ENCODE peak calls at places on chromosome 19, in ten cellular contexts. One of them, this sample, is unnamed.

GRCh38 chr19:4130635-4131438 is 6.9 kb upstream of the MAP2K2 start:
- DNase-seq in anterior cingulate cortex: no peak
- DNase-seq in heart right ventricle: no peak
- DNase-seq in cardiac muscle cell: peak
- DNase-seq in A549: peak
- DNase-seq in stimulated activated CD4-positive, alpha-beta T cell treated with anti-CD3 and anti-CD28 coated beads, TNF-alpha, amount 100 ng/mL, for 1 hour: no peak
- DNase-seq in kidney tubule cell: peak
- DNase-seq in NCI-H1694: no peak
- DNase-seq in substantia nigra: no peak
- DNase-seq in fibroblast of lung: peak
- DNase-seq in this sample: no peak

GRCh38 chr19:5809469-5809868 is 4.6 kb downstream of the NRTN start:
- DNase-seq in anterior cingulate cortex: no peak
- DNase-seq in heart right ventricle: no peak
- DNase-seq in cardiac muscle cell: no peak
- DNase-seq in A549: no peak
- DNase-seq in stimulated activated CD4-positive, alpha-beta T cell treated with anti-CD3 and anti-CD28 coated beads, TNF-alpha, amount 100 ng/mL, for 1 hour: no peak
- DNase-seq in kidney tubule cell: no peak
- DNase-seq in NCI-H1694: no peak
- DNase-seq in substantia nigra: no peak
- DNase-seq in fibroblast of lung: no peak
- DNase-seq in this sample: no peak

GRCh38 chr19:5717215-5717614 is 2.7 kb downstream of the LONP1 start:
- DNase-seq in anterior cingulate cortex: no peak
- DNase-seq in heart right ventricle: no peak
- DNase-seq in cardiac muscle cell: no peak
- DNase-seq in A549: no peak
- DNase-seq in stimulated activated CD4-positive, alpha-beta T cell treated with anti-CD3 and anti-CD28 coated beads, TNF-alpha, amount 100 ng/mL, for 1 hour: no peak
- DNase-seq in kidney tubule cell: no peak
- DNase-seq in NCI-H1694: no peak
- DNase-seq in substantia nigra: no peak
- DNase-seq in fibroblast of lung: no peak
- DNase-seq in this sample: no peak

GRCh38 chr19:8648240-8648639 is 17.8 kb downstream of the NFILZ start:
- DNase-seq in anterior cingulate cortex: no peak
- DNase-seq in heart right ventricle: no peak
- DNase-seq in cardiac muscle cell: peak
- DNase-seq in A549: no peak
- DNase-seq in stimulated activated CD4-positive, alpha-beta T cell treated with anti-CD3 and anti-CD28 coated beads, TNF-alpha, amount 100 ng/mL, for 1 hour: no peak
- DNase-seq in kidney tubule cell: no peak
- DNase-seq in NCI-H1694: no peak
- DNase-seq in substantia nigra: no peak
- DNase-seq in fibroblast of lung: no peak
- DNase-seq in this sample: no peak

GRCh38 chr19:35710784-35711723 is 6.7 kb downstream of the ZBTB32 start:
- DNase-seq in anterior cingulate cortex: no peak
- DNase-seq in heart right ventricle: no peak
- DNase-seq in cardiac muscle cell: no peak
- DNase-seq in A549: no peak
- DNase-seq in stimulated activated CD4-positive, alpha-beta T cell treated with anti-CD3 and anti-CD28 coated beads, TNF-alpha, amount 100 ng/mL, for 1 hour: peak
- DNase-seq in kidney tubule cell: no peak
- DNase-seq in NCI-H1694: no peak
- DNase-seq in substantia nigra: no peak
- DNase-seq in fibroblast of lung: no peak
- DNase-seq in this sample: no peak

GRCh38 chr19:2618611-2619010 is 83.9 kb downstream of the GNG7 start:
- DNase-seq in anterior cingulate cortex: no peak
- DNase-seq in heart right ventricle: peak
- DNase-seq in cardiac muscle cell: peak
- DNase-seq in A549: no peak
- DNase-seq in stimulated activated CD4-positive, alpha-beta T cell treated with anti-CD3 and anti-CD28 coated beads, TNF-alpha, amount 100 ng/mL, for 1 hour: peak
- DNase-seq in kidney tubule cell: peak
- DNase-seq in NCI-H1694: no peak
- DNase-seq in substantia nigra: no peak
- DNase-seq in fibroblast of lung: peak
- DNase-seq in this sample: no peak

GRCh38 chr19:4329858-4330257 is 8.8 kb downstream of the STAP2 start:
- DNase-seq in anterior cingulate cortex: no peak
- DNase-seq in heart right ventricle: no peak
- DNase-seq in cardiac muscle cell: no peak
- DNase-seq in A549: no peak
- DNase-seq in stimulated activated CD4-positive, alpha-beta T cell treated with anti-CD3 and anti-CD28 coated beads, TNF-alpha, amount 100 ng/mL, for 1 hour: no peak
- DNase-seq in kidney tubule cell: no peak
- DNase-seq in NCI-H1694: no peak
- DNase-seq in substantia nigra: no peak
- DNase-seq in fibroblast of lung: no peak
- DNase-seq in this sample: no peak

GRCh38 chr19:7349961-7350711 is 1.4 kb downstream of the ARHGEF18 start:
- DNase-seq in anterior cingulate cortex: no peak
- DNase-seq in heart right ventricle: no peak
- DNase-seq in cardiac muscle cell: no peak
- DNase-seq in A549: no peak
- DNase-seq in stimulated activated CD4-positive, alpha-beta T cell treated with anti-CD3 and anti-CD28 coated beads, TNF-alpha, amount 100 ng/mL, for 1 hour: no peak
- DNase-seq in kidney tubule cell: no peak
- DNase-seq in NCI-H1694: no peak
- DNase-seq in substantia nigra: no peak
- DNase-seq in fibroblast of lung: no peak
- DNase-seq in this sample: no peak

GRCh38 chr19:29687897-29688728 is 22.9 kb downstream of the PLEKHF1 start:
- DNase-seq in anterior cingulate cortex: no peak
- DNase-seq in heart right ventricle: no peak
- DNase-seq in cardiac muscle cell: peak
- DNase-seq in A549: peak
- DNase-seq in stimulated activated CD4-positive, alpha-beta T cell treated with anti-CD3 and anti-CD28 coated beads, TNF-alpha, amount 100 ng/mL, for 1 hour: no peak
- DNase-seq in kidney tubule cell: no peak
- DNase-seq in NCI-H1694: no peak
- DNase-seq in substantia nigra: no peak
- DNase-seq in fibroblast of lung: peak
- DNase-seq in this sample: no peak

GRCh38 chr19:48627865-48628314 is 8.6 kb downstream of the SPHK2 start:
- DNase-seq in anterior cingulate cortex: no peak
- DNase-seq in heart right ventricle: no peak
- DNase-seq in cardiac muscle cell: no peak
- DNase-seq in A549: no peak
- DNase-seq in stimulated activated CD4-positive, alpha-beta T cell treated with anti-CD3 and anti-CD28 coated beads, TNF-alpha, amount 100 ng/mL, for 1 hour: no peak
- DNase-seq in kidney tubule cell: no peak
- DNase-seq in NCI-H1694: no peak
- DNase-seq in substantia nigra: no peak
- DNase-seq in fibroblast of lung: no peak
- DNase-seq in this sample: no peak

GRCh38 chr19:18908917-18909619 is 10.1 kb downstream of the COPE start:
- DNase-seq in anterior cingulate cortex: peak
- DNase-seq in heart right ventricle: no peak
- DNase-seq in cardiac muscle cell: no peak
- DNase-seq in A549: no peak
- DNase-seq in stimulated activated CD4-positive, alpha-beta T cell treated with anti-CD3 and anti-CD28 coated beads, TNF-alpha, amount 100 ng/mL, for 1 hour: no peak
- DNase-seq in kidney tubule cell: no peak
- DNase-seq in NCI-H1694: no peak
- DNase-seq in substantia nigra: peak
- DNase-seq in fibroblast of lung: no peak
- DNase-seq in this sample: no peak

GRCh38 chr19:18460900-18461299 is 23.0 kb upstream of the ISYNA1 start:
- DNase-seq in anterior cingulate cortex: no peak
- DNase-seq in heart right ventricle: no peak
- DNase-seq in cardiac muscle cell: no peak
- DNase-seq in A549: no peak
- DNase-seq in stimulated activated CD4-positive, alpha-beta T cell treated with anti-CD3 and anti-CD28 coated beads, TNF-alpha, amount 100 ng/mL, for 1 hour: no peak
- DNase-seq in kidney tubule cell: no peak
- DNase-seq in NCI-H1694: no peak
- DNase-seq in substantia nigra: no peak
- DNase-seq in fibroblast of lung: no peak
- DNase-seq in this sample: no peak

GRCh38 chr19:38920529-38921419 is 8.8 kb upstream of the CCER2 start:
- DNase-seq in anterior cingulate cortex: no peak
- DNase-seq in heart right ventricle: no peak
- DNase-seq in cardiac muscle cell: no peak
- DNase-seq in A549: no peak
- DNase-seq in stimulated activated CD4-positive, alpha-beta T cell treated with anti-CD3 and anti-CD28 coated beads, TNF-alpha, amount 100 ng/mL, for 1 hour: no peak
- DNase-seq in kidney tubule cell: no peak
- DNase-seq in NCI-H1694: no peak
- DNase-seq in substantia nigra: no peak
- DNase-seq in fibroblast of lung: no peak
- DNase-seq in this sample: no peak

GRCh38 chr19:16628984-16629691 is 1.1 kb upstream of the MED26 start:
- DNase-seq in anterior cingulate cortex: no peak
- DNase-seq in heart right ventricle: no peak
- DNase-seq in cardiac muscle cell: peak
- DNase-seq in A549: no peak
- DNase-seq in stimulated activated CD4-positive, alpha-beta T cell treated with anti-CD3 and anti-CD28 coated beads, TNF-alpha, amount 100 ng/mL, for 1 hour: no peak
- DNase-seq in kidney tubule cell: no peak
- DNase-seq in NCI-H1694: no peak
- DNase-seq in substantia nigra: no peak
- DNase-seq in fibroblast of lung: peak
- DNase-seq in this sample: no peak

GRCh38 chr19:15402411-15403150 is 16.2 kb downstream of the AKAP8L start:
- DNase-seq in anterior cingulate cortex: no peak
- DNase-seq in heart right ventricle: no peak
- DNase-seq in cardiac muscle cell: no peak
- DNase-seq in A549: no peak
- DNase-seq in stimulated activated CD4-positive, alpha-beta T cell treated with anti-CD3 and anti-CD28 coated beads, TNF-alpha, amount 100 ng/mL, for 1 hour: no peak
- DNase-seq in kidney tubule cell: no peak
- DNase-seq in NCI-H1694: no peak
- DNase-seq in substantia nigra: no peak
- DNase-seq in fibroblast of lung: no peak
- DNase-seq in this sample: no peak

GRCh38 chr19:52689804-52690394 is 44.9 kb downstream of the ZNF611 start:
- DNase-seq in anterior cingulate cortex: peak
- DNase-seq in heart right ventricle: peak
- DNase-seq in cardiac muscle cell: peak
- DNase-seq in A549: no peak
- DNase-seq in stimulated activated CD4-positive, alpha-beta T cell treated with anti-CD3 and anti-CD28 coated beads, TNF-alpha, amount 100 ng/mL, for 1 hour: peak
- DNase-seq in kidney tubule cell: peak
- DNase-seq in NCI-H1694: no peak
- DNase-seq in substantia nigra: peak
- DNase-seq in fibroblast of lung: no peak
- DNase-seq in this sample: peak

GRCh38 chr19:14048439-14049153 is 13.3 kb downstream of the PALM3 start:
- DNase-seq in anterior cingulate cortex: no peak
- DNase-seq in heart right ventricle: peak
- DNase-seq in cardiac muscle cell: peak
- DNase-seq in A549: peak
- DNase-seq in stimulated activated CD4-positive, alpha-beta T cell treated with anti-CD3 and anti-CD28 coated beads, TNF-alpha, amount 100 ng/mL, for 1 hour: peak
- DNase-seq in kidney tubule cell: peak
- DNase-seq in NCI-H1694: peak
- DNase-seq in substantia nigra: no peak
- DNase-seq in fibroblast of lung: peak
- DNase-seq in this sample: no peak

GRCh38 chr19:39192846-39193245 is 3.9 kb upstream of the NCCRP1 start:
- DNase-seq in anterior cingulate cortex: no peak
- DNase-seq in heart right ventricle: no peak
- DNase-seq in cardiac muscle cell: no peak
- DNase-seq in A549: no peak
- DNase-seq in stimulated activated CD4-positive, alpha-beta T cell treated with anti-CD3 and anti-CD28 coated beads, TNF-alpha, amount 100 ng/mL, for 1 hour: no peak
- DNase-seq in kidney tubule cell: no peak
- DNase-seq in NCI-H1694: no peak
- DNase-seq in substantia nigra: no peak
- DNase-seq in fibroblast of lung: no peak
- DNase-seq in this sample: no peak

GRCh38 chr19:34217952-34218817 is 36.2 kb upstream of the GARRE1 start:
- DNase-seq in anterior cingulate cortex: no peak
- DNase-seq in heart right ventricle: no peak
- DNase-seq in cardiac muscle cell: peak
- DNase-seq in A549: peak
- DNase-seq in stimulated activated CD4-positive, alpha-beta T cell treated with anti-CD3 and anti-CD28 coated beads, TNF-alpha, amount 100 ng/mL, for 1 hour: no peak
- DNase-seq in kidney tubule cell: peak
- DNase-seq in NCI-H1694: peak
- DNase-seq in substantia nigra: no peak
- DNase-seq in fibroblast of lung: peak
- DNase-seq in this sample: no peak

This sample was measured in hippocampal formation.